ENCODE peak calls at places on chromosomes 7 and 10, in ten cellular contexts. K is suprapubic skin, J is Peyer's patch, Q is IMR-90, R is left ventricle myocardium inferior, Y is esophagus squamous epithelium, E is A549, N is fibroblast of lung, U is H1, I is mammary epithelial cell. M is an unnamed sample.

GRCh38 chr7:16063691-16064090 is 357.6 kb downstream of the CRPPA start:
- DNase-seq in K (no peak), J (no peak), Q (no peak), R (no peak), Y (no peak), E (no peak), N (peak; percentile 75), U (no peak), I (no peak), M (no peak)

GRCh38 chr7:88280801-88281200 is 25.9 kb downstream of the STEAP4 start:
- DNase-seq in K (no peak), J (no peak), Q (no peak), R (no peak), Y (no peak), E (no peak), N (no peak), U (no peak), I (no peak), M (no peak)

GRCh38 chr7:143286522-143286890 is 1.6 kb upstream of the CASP2 start:
- DNase-seq in K (no peak), J (no peak), Q (no peak), R (no peak), Y (no peak), E (no peak), N (no peak), U (no peak), I (no peak), M (no peak)

GRCh38 chr7:105219771-105220160 is 169.0 kb downstream of the SRPK2 start:
- DNase-seq in K (no peak), J (no peak), Q (peak; percentile 85), R (no peak), Y (no peak), E (no peak), N (peak; percentile 34), U (no peak), I (peak; percentile 89), M (peak; percentile 29)

GRCh38 chr10:45239642-45240041 is 75.8 kb downstream of the OR13A1 start:
- DNase-seq in K (no peak), J (no peak), Q (peak; percentile 6), R (no peak), Y (no peak), E (no peak), N (no peak), U (no peak), I (no peak), M (peak; percentile 32)

GRCh38 chr7:105084581-105084980 is 70.6 kb downstream of the KMT2E start:
- DNase-seq in K (no peak), J (no peak), Q (no peak), R (no peak), Y (no peak), E (no peak), N (no peak), U (no peak), I (no peak), M (no peak)

GRCh38 chr10:12945709-12946359 is 55.7 kb downstream of the CCDC3 start:
- DNase-seq in K (no peak), J (no peak), Q (no peak), R (no peak), Y (no peak), E (no peak), N (no peak), U (peak; percentile 16), I (no peak), M (no peak)

GRCh38 chr7:17357952-17358351 is 59.5 kb downstream of the AHR start:
- DNase-seq in K (no peak), J (no peak), Q (peak; percentile 26), R (no peak), Y (no peak), E (no peak), N (no peak), U (no peak), I (no peak), M (no peak)

GRCh38 chr10:118592675-118593330 is 2.6 kb downstream of the PRLHR start:
- DNase-seq in K (no peak), J (no peak), Q (no peak), R (no peak), Y (no peak), E (no peak), N (no peak), U (no peak), I (no peak), M (no peak)

DNA sequence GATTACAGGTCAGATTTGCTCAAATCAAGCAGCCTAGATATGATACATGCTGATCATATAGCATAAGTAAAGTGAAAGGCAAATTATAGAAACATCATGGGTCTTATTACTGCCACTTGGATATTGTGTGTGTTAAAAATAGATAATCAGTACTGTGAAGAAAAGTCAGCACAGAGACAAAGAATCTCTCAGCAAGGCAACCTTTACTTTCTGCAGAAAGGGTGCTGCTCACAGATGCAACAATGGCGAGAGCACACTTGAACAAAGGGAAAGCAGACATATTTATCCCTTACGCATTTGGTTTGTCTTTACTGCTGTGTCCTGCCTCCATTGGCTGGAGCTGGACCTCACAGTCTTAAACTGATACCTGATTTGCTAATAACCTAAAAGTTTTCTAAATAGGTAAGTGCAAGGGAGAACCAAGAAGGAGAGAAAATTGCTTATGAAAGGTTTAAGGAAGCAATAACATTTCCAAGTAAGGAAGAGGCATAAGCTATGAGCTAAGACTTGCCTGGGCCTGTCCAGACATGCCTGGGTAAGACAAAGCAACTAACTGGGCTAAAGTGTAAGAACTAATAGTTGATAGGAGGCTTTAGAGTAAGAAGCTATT is 1310.8 kb upstream of the LRRTM3 start:
- DNase-seq in K (no peak), J (no peak), Q (no peak), R (no peak), Y (no peak), E (no peak), N (peak; percentile 9), U (no peak), I (peak; percentile 8), M (no peak)
- H3K9me3 ChIP-seq in K (no peaks in the 10 kb centered on the region), J (peaks cover 13% of the 10 kb centered on the region), Q (peaks cover 2% of the 10 kb centered on the region), R (peaks cover 31% of the 10 kb centered on the region), Y (peaks cover 16% of the 10 kb centered on the region), E (no peaks in the 10 kb centered on the region), N (no peaks in the 10 kb centered on the region), U (peaks cover 2% of the 10 kb centered on the region), I (peaks cover 12% of the 10 kb centered on the region), M (no peaks in the 10 kb centered on the region)

GRCh38 chr7:258476-259190 is 31.3 kb upstream of the FOXL3 start:
- DNase-seq in K (peak; percentile 48), J (no peak), Q (no peak), R (no peak), Y (no peak), E (no peak), N (no peak), U (no peak), I (no peak), M (no peak)
- H3K9me3 ChIP-seq in K (peaks cover 9% of the 10 kb centered on the region), J (peaks cover 8% of the 10 kb centered on the region), Q (peaks cover 25% of the 10 kb centered on the region), R (peaks cover 2% of the 10 kb centered on the region), Y (peaks cover 23% of the 10 kb centered on the region), E (peaks cover 65% of the 10 kb centered on the region), N (peaks cover 4% of the 10 kb centered on the region), U (peaks cover 54% of the 10 kb centered on the region), I (peaks cover 21% of the 10 kb centered on the region), M (peaks cover 11% of the 10 kb centered on the region)

GRCh38 chr7:158531661-158532060 is 56.0 kb downstream of the PTPRN2 start:
- DNase-seq in K (no peak), J (no peak), Q (no peak), R (no peak), Y (no peak), E (no peak), N (no peak), U (no peak), I (no peak), M (no peak)
- H3K9me3 ChIP-seq in K (no peaks in the 10 kb centered on the region), J (no peaks in the 10 kb centered on the region), Q (peaks cover 67% of the 10 kb centered on the region), R (no peaks in the 10 kb centered on the region), Y (no peaks in the 10 kb centered on the region), E (peaks cover 9% of the 10 kb centered on the region), N (no peaks in the 10 kb centered on the region), U (no peaks in the 10 kb centered on the region), I (peaks cover 38% of the 10 kb centered on the region), M (no peaks in the 10 kb centered on the region)

GRCh38 chr10:1569208-1569607 is 168.1 kb downstream of the ADARB2 start:
- DNase-seq in K (no peak), J (no peak), Q (no peak), R (no peak), Y (no peak), E (no peak), N (no peak), U (no peak), I (no peak), M (no peak)

GRCh38 chr10:1567152-1567551 is 170.2 kb downstream of the ADARB2 start:
- DNase-seq in K (no peak), J (no peak), Q (no peak), R (no peak), Y (no peak), E (no peak), N (no peak), U (no peak), I (no peak), M (no peak)

GRCh38 chr10:1564791-1565190 is 172.5 kb downstream of the ADARB2 start:
- DNase-seq in K (no peak), J (no peak), Q (no peak), R (no peak), Y (no peak), E (no peak), N (no peak), U (no peak), I (no peak), M (no peak)

GRCh38 chr10:1570652-1571051 is 166.7 kb downstream of the ADARB2 start:
- DNase-seq in K (no peak), J (no peak), Q (no peak), R (no peak), Y (no peak), E (no peak), N (no peak), U (no peak), I (no peak), M (no peak)

DNA sequence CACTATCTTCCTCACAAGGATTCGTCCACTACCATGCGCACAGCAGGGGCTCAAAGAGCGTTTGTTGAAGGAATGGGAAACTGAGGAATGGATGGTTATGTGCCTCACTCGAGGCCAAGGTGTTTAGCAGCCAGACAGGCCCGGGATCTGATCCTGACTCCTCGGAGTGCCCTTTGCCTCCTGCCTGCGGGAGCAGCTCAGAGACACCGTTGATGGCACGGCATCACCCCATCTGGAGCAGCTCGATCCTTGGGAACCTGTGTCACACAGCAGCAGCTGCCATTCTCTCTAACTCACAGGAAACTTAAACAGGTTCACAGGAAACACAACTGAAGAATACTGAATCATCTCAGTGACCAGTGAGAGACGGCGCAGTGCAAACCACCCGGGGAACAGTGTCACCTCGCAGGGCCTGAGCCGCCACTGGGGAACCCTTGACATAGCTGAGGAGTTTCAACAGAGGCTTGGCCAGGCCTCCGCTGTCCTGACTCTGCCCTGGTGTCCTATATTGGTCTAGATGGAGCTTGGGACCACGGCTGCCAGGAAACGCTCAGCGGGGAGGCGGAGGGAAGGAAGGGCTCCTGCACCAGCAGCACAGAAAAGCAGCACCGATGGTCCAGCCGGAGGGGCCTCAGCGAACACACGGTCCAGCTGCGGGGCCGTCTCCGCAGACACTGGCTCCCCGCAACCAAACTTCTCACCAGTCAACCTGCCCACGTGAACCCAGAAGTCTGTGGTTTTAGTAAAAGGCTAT is 169.4 kb downstream of the ADARB2 start:
- DNase-seq in K (no peak), J (no peak), Q (no peak), R (no peak), Y (no peak), E (no peak), N (no peak), U (no peak), I (no peak), M (no peak)
- H3K9me3 ChIP-seq in K (no peaks in the 10 kb centered on the region), J (no peaks in the 10 kb centered on the region), Q (peaks cover 42% of the 10 kb centered on the region), R (no peaks in the 10 kb centered on the region), Y (no peaks in the 10 kb centered on the region), E (no peaks in the 10 kb centered on the region), N (peaks cover 2% of the 10 kb centered on the region), U (no peaks in the 10 kb centered on the region), I (peaks cover 43% of the 10 kb centered on the region), M (no peaks in the 10 kb centered on the region)

GRCh38 chr7:4115941-4116610 is 566.0 kb upstream of the FOXK1 start:
- DNase-seq in K (peak; percentile 42), J (no peak), Q (no peak), R (no peak), Y (no peak), E (no peak), N (no peak), U (no peak), I (no peak), M (no peak)
- H3K9me3 ChIP-seq in K (no peaks in the 10 kb centered on the region), J (no peaks in the 10 kb centered on the region), Q (peaks cover 8% of the 10 kb centered on the region), R (peaks cover 23% of the 10 kb centered on the region), Y (peaks cover 9% of the 10 kb centered on the region), E (peaks cover 17% of the 10 kb centered on the region), N (no peaks in the 10 kb centered on the region), U (peaks cover 4% of the 10 kb centered on the region), I (peaks cover 33% of the 10 kb centered on the region), M (peaks cover 8% of the 10 kb centered on the region)